ENCODE peak calls at places on chromosomes 3 and 15, in nine cellular contexts. F is IMR-90; G is uterus; Y is effector memory CD4-positive, alpha-beta T cell; Q is CD8-positive, alpha-beta T cell; J is ovary; I is heart right ventricle; A is GM23248; U is tibial nerve. B is an unnamed sample.
A peak's percentile ranks its signal among the peaks of the same experiment; 100 is the strongest.

GRCh38 chr3:52046186-52046913 is 10.0 kb downstream of the DUSP7 start:
- DNase-seq in F (peak; percentile 98), G (peak; percentile 55), Y (no peak), Q (no peak), J (no peak), I (peak; percentile 29), A (peak; percentile 99), U (no peak), B (peak; percentile 96)

GRCh38 chr15:53833134-53833624 is 73.7 kb upstream of the WDR72 start:
- DNase-seq in F (peak; percentile 1), G (peak; percentile 15), Y (no peak), Q (no peak), J (no peak), I (peak; percentile 47), A (peak; percentile 0), U (peak; percentile 12), B (peak; percentile 24)

GRCh38 chr3:14319654-14320182 is 82.7 kb upstream of the SLC6A6 start:
- DNase-seq in F (peak; percentile 77), G (no peak), Y (no peak), Q (no peak), J (no peak), I (no peak), A (peak; percentile 52), U (no peak), B (no peak)

GRCh38 chr15:69279636-69280035 is 19.1 kb upstream of the PAQR5 start:
- DNase-seq in F (no peak), G (no peak), Y (no peak), Q (no peak), J (no peak), I (no peak), A (no peak), U (no peak), B (no peak)

GRCh38 chr3:188760408-188760807 is 411.4 kb upstream of the TPRG1 start:
- DNase-seq in F (peak; percentile 72), G (no peak), Y (no peak), Q (no peak), J (no peak), I (no peak), A (peak; percentile 57), U (no peak), B (peak; percentile 19)

GRCh38 chr3:16945330-16945729 is 60.6 kb downstream of the PLCL2 start:
- DNase-seq in F (peak; percentile 15), G (no peak), Y (no peak), Q (no peak), J (no peak), I (no peak), A (peak; percentile 8), U (no peak), B (peak; percentile 36)

GRCh38 chr3:20700702-20701101 is 514.7 kb upstream of the SGO1 start:
- DNase-seq in F (no peak), G (no peak), Y (no peak), Q (no peak), J (no peak), I (no peak), A (no peak), U (no peak), B (no peak)

GRCh38 chr15:88498991-88499390 is 31.5 kb downstream of the MRPS11 start:
- DNase-seq in F (no peak), G (no peak), Y (no peak), Q (no peak), J (no peak), I (peak; percentile 38), A (no peak), U (no peak), B (no peak)

GRCh38 chr3:146625117-146625775 is 20.1 kb upstream of the PLSCR5 start:
- DNase-seq in F (peak; percentile 2), G (no peak), Y (no peak), Q (no peak), J (no peak), I (no peak), A (peak; percentile 45), U (no peak), B (peak; percentile 12)

GRCh38 chr3:109572298-109572697 is 235.0 kb upstream of the DPPA4 start:
- DNase-seq in F (no peak), G (no peak), Y (no peak), Q (no peak), J (no peak), I (no peak), A (no peak), U (no peak), B (no peak)

GRCh38 chr3:28835751-28836150 is 445.1 kb upstream of the RBMS3 start:
- DNase-seq in F (peak; percentile 1), G (no peak), Y (no peak), Q (no peak), J (no peak), I (no peak), A (peak; percentile 40), U (no peak), B (peak; percentile 19)

GRCh38 chr3:194560047-194560446 is 73.2 kb downstream of the TMEM44 start:
- DNase-seq in F (no peak), G (no peak), Y (no peak), Q (no peak), J (no peak), I (no peak), A (no peak), U (no peak), B (no peak)

GRCh38 chr3:100106531-100107155 is 7.7 kb downstream of the FILIP1L start:
- DNase-seq in F (peak; percentile 57), G (no peak), Y (no peak), Q (no peak), J (no peak), I (no peak), A (no peak), U (no peak), B (no peak)

GRCh38 chr3:37773471-37773870 is 88.2 kb upstream of the CTDSPL start:
- DNase-seq in F (no peak), G (no peak), Y (no peak), Q (no peak), J (no peak), I (no peak), A (no peak), U (no peak), B (no peak)

GRCh38 chr3:117589454-117589853 is 879.9 kb downstream of the TUSC7 start:
- DNase-seq in F (no peak), G (no peak), Y (no peak), Q (no peak), J (no peak), I (no peak), A (no peak), U (no peak), B (no peak)

GRCh38 chr3:20230954-20231353 is 44.9 kb upstream of the SGO1 start:
- DNase-seq in F (no peak), G (no peak), Y (no peak), Q (no peak), J (no peak), I (no peak), A (no peak), U (no peak), B (no peak)

GRCh38 chr3:111538687-111539086 is 3.3 kb upstream of the CD96 start:
- DNase-seq in F (peak; percentile 72), G (no peak), Y (no peak), Q (no peak), J (no peak), I (no peak), A (peak; percentile 53), U (no peak), B (peak; percentile 73)

GRCh38 chr3:134971359-134971758 is 176.3 kb downstream of the EPHB1 start:
- DNase-seq in F (no peak), G (no peak), Y (no peak), Q (no peak), J (no peak), I (no peak), A (no peak), U (no peak), B (no peak)

GRCh38 chr3:129506272-129506742 is 22.1 kb upstream of the RHO start:
- DNase-seq in F (no peak), G (no peak), Y (no peak), Q (no peak), J (no peak), I (no peak), A (no peak), U (no peak), B (no peak)

GRCh38 chr3:35745802-35746484 is 106.6 kb downstream of the ARPP21 start:
- DNase-seq in F (no peak), G (no peak), Y (no peak), Q (no peak), J (no peak), I (no peak), A (no peak), U (no peak), B (no peak)

GRCh38 chr3:126745760-126746394 is 41.8 kb downstream of the CHCHD6 start:
- DNase-seq in F (no peak), G (no peak), Y (no peak), Q (no peak), J (no peak), I (peak; percentile 80), A (no peak), U (no peak), B (no peak)

DNA sequence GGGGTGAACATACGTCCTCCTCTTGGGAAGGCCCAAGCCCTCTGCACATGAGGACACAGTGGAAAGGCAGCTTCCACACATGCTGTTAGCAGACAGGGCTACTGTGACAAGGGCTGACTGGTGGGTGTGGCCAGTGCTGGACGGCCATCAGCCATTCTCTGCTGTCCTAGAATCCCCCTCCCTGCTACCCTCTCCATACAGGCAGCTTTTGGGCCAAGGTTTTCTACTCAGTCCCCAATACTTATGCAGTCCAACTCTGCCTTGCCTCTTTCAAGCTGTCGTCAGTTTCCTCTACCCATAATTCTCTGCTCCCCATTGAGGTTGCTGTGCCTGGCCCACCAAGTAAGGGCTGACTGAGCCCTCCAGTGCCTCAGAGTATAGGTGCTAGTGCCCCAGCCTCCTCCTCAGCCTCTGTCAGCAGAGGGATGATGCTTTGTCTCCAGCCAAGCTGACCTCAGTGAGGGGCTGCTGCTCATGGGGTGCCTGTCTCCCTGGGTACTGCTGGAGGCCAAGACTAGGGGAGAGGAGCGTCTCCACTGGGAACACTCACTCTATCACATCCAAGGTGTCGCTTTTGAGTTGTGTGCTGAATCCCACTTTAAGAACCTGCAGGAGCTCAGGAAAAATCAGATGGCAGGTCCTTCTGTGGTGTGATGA is 2.8 kb downstream of the LOXL1 start:
- DNase-seq in F (no peak), G (no peak), Y (no peak), Q (no peak), J (no peak), I (no peak), A (peak; percentile 67), U (no peak), B (peak; percentile 68)
- H3K4me1 ChIP-seq in F (peaks cover 47% of the 10 kb centered on the region), G (no peaks in the 10 kb centered on the region), Y (peaks cover 40% of the 10 kb centered on the region), Q (peaks cover 22% of the 10 kb centered on the region), J (peaks cover 11% of the 10 kb centered on the region), I (peaks cover 90% of the 10 kb centered on the region), A (peaks cover 66% of the 10 kb centered on the region), U (peaks cover 75% of the 10 kb centered on the region), B (peaks cover 66% of the 10 kb centered on the region)

GRCh38 chr15:67935244-67935643 is 95.4 kb upstream of the RNU6-1 start:
- DNase-seq in F (no peak), G (no peak), Y (no peak), Q (no peak), J (no peak), I (no peak), A (no peak), U (no peak), B (no peak)
- H3K4me1 ChIP-seq in F (no peaks in the 10 kb centered on the region), G (no peaks in the 10 kb centered on the region), Y (no peaks in the 10 kb centered on the region), Q (no peaks in the 10 kb centered on the region), J (no peaks in the 10 kb centered on the region), I (no peaks in the 10 kb centered on the region), A (no peaks in the 10 kb centered on the region), U (no peaks in the 10 kb centered on the region), B (no peaks in the 10 kb centered on the region)

GRCh38 chr3:58522759-58523425 is 14.1 kb downstream of the ACOX2 start:
- DNase-seq in F (no peak), G (no peak), Y (no peak), Q (no peak), J (no peak), I (no peak), A (no peak), U (no peak), B (no peak)
- H3K4me1 ChIP-seq in F (peaks cover 3% of the 10 kb centered on the region), G (no peaks in the 10 kb centered on the region), Y (no peaks in the 10 kb centered on the region), Q (no peaks in the 10 kb centered on the region), J (no peaks in the 10 kb centered on the region), I (no peaks in the 10 kb centered on the region), A (peaks cover 3% of the 10 kb centered on the region), U (peaks cover 3% of the 10 kb centered on the region), B (peaks cover 25% of the 10 kb centered on the region)

GRCh38 chr15:90571063-90571541 is 41.4 kb downstream of the CRTC3 start:
- DNase-seq in F (no peak), G (no peak), Y (no peak), Q (no peak), J (no peak), I (peak; percentile 56), A (peak; percentile 85), U (peak; percentile 46), B (no peak)
- H3K4me1 ChIP-seq in F (no peaks in the 10 kb centered on the region), G (no peaks in the 10 kb centered on the region), Y (peaks cover 12% of the 10 kb centered on the region), Q (peaks cover 94% of the 10 kb centered on the region), J (no peaks in the 10 kb centered on the region), I (peaks cover 29% of the 10 kb centered on the region), A (peaks cover 16% of the 10 kb centered on the region), U (peaks cover 21% of the 10 kb centered on the region), B (peaks cover 6% of the 10 kb centered on the region)

B was measured in adipocyte.